ENCODE peak calls at places on chromosomes 2 and 18, in five cellular contexts. X is GM10248, V is adipocyte, T is COLO829, U is GF-D8. S is an unnamed sample.

GRCh38 chr2:149184994-149185393 is 145.4 kb upstream of the LYPD6 start:
- DNase-seq in V (no peak), T (no peak), X (no peak), U (no peak), S (no peak)

GRCh38 chr18:26909599-26910290 is 44.2 kb upstream of the AQP4 start:
- DNase-seq in X (no peak), T (no peak), U (no peak), V (no peak), S (no peak)

GRCh38 chr2:139374307-139374850 is 594.2 kb upstream of the NXPH2 start:
- DNase-seq in X (no peak), U (no peak), V (no peak), T (no peak), S (no peak)

GRCh38 chr2:12479042-12479601 is 237.6 kb upstream of the TRIB2 start:
- DNase-seq in U (no peak), T (no peak), V (peak; percentile 39), X (no peak), S (no peak)

GRCh38 chr18:74596959-74597661 is 560 bp upstream of the ZNF407 start:
- DNase-seq in V (peak; percentile 88), U (peak; percentile 79), T (peak; percentile 20), X (peak; percentile 72), S (peak; percentile 76)

GRCh38 chr2:232333361-232334135 is 45.0 kb upstream of the ALPP start:
- DNase-seq in T (no peak), V (peak; percentile 20), U (no peak), X (no peak), S (no peak)

GRCh38 chr2:106316937-106317336 is 122.8 kb upstream of the UXS1 start:
- DNase-seq in V (no peak), U (no peak), T (no peak), X (no peak), S (no peak)

GRCh38 chr2:171515672-171516298 is 6.5 kb upstream of the CYBRD1 start:
- DNase-seq in V (peak; percentile 76), U (no peak), X (no peak), T (no peak), S (no peak)

GRCh38 chr18:54388203-54389142 is 30.8 kb downstream of the C18orf54 start:
- DNase-seq in T (peak; percentile 70), U (peak; percentile 82), V (peak; percentile 56), X (peak; percentile 17), S (peak; percentile 19)

GRCh38 chr2:147623328-147623727 is 221.5 kb upstream of the ACVR2A start:
- DNase-seq in T (no peak), X (peak; percentile 9), U (no peak), V (no peak), S (no peak)

GRCh38 chr2:142946941-142947340 is 69.5 kb downstream of the KYNU start:
- DNase-seq in U (no peak), T (no peak), X (no peak), V (no peak), S (no peak)

GRCh38 chr2:199452200-199452990 is 5.3 kb downstream of the SATB2 start:
- DNase-seq in T (no peak), V (peak; percentile 63), U (no peak), X (no peak), S (no peak)

GRCh38 chr2:215529271-215529670 is 93.4 kb upstream of the FN1 start:
- DNase-seq in V (peak; percentile 60), T (no peak), U (no peak), X (no peak), S (no peak)